ENCODE peak calls at places on chromosomes 11 and 22, in four cellular contexts. C is HepG2, K is K562, I is GM12878. U is an unnamed sample.

GRCh38 chr11:8566613-8567210 is 27.3 kb downstream of the STK33 start:
- DNase-seq in C (peak), K (peak), I (peak), U (peak)

GRCh38 chr11:287821-288327 is 1.1 kb upstream of the PGGHG start:
- DNase-seq in C (no peak), K (peak), I (no peak), U (no peak)

GRCh38 chr11:79864882-79865281 is 424.1 kb upstream of the TENM4 start:
- DNase-seq in C (no peak), K (no peak), I (no peak), U (no peak)

GRCh38 chr11:35040221-35040942 is 98.6 kb upstream of the CD44 start:
- DNase-seq in C (no peak), K (no peak), I (peak), U (peak)

GRCh38 chr22:27108425-27109114 is 451.2 kb downstream of the MIAT start:
- DNase-seq in C (no peak), K (no peak), I (no peak), U (no peak)

GRCh38 chr22:45818130-45819085 is 146.8 kb downstream of the ATXN10 start:
- DNase-seq in C (peak), K (no peak), I (no peak), U (no peak)

GRCh38 chr22:19039796-19040580 is 82.2 kb downstream of the DGCR2 start:
- DNase-seq in C (no peak), K (no peak), I (no peak), U (no peak)

GRCh38 chr11:76207642-76208378 is 1.5 kb upstream of the WNT11 start:
- DNase-seq in C (peak), K (peak), I (no peak), U (peak)

GRCh38 chr11:64566042-64566914 is 24.7 kb upstream of the SLC22A12 start:
- DNase-seq in C (peak), K (peak), I (no peak), U (peak)

GRCh38 chr11:32893091-32893946 is 708 bp downstream of the QSER1 start:
- DNase-seq in C (peak), K (peak), I (no peak), U (peak)

GRCh38 chr11:16052750-16053149 is 303.6 kb downstream of the SOX6 start:
- DNase-seq in C (no peak), K (no peak), I (no peak), U (no peak)

GRCh38 chr11:16047073-16047472 is 309.3 kb downstream of the SOX6 start:
- DNase-seq in C (no peak), K (no peak), I (no peak), U (no peak)

GRCh38 chr11:16043617-16044016 is 312.7 kb downstream of the SOX6 start:
- DNase-seq in C (no peak), K (no peak), I (no peak), U (no peak)

GRCh38 chr11:16049611-16050010 is 306.7 kb downstream of the SOX6 start:
- DNase-seq in C (no peak), K (no peak), I (no peak), U (no peak)
- TF ChIP-seq MYC in C (no peak), K (no peak), I (no peak), U (no peak)

GRCh38 chr11:128717581-128717980 is 23.7 kb downstream of the FLI1 start:
- DNase-seq in C (no peak), K (no peak), I (no peak), U (no peak)
- H3K4me3 ChIP-seq in C (no peak), K (no peak), I (peak), U (no peak)

GRCh38 chr11:13941790-13942189 is 20.7 kb upstream of the SPON1 start:
- DNase-seq in C (no peak), K (no peak), I (no peak), U (no peak)
- TF ChIP-seq ESRRA in C (no peak), K (no peak), I (no peak), U (no peak)

GRCh38 chr11:129637983-129638776 is 177.5 kb upstream of the TMEM45B start:
- DNase-seq in C (no peak), K (no peak), I (no peak), U (no peak)
- TF ChIP-seq MYC in C (no peak), K (no peak), I (no peak), U (no peak)

DNA sequence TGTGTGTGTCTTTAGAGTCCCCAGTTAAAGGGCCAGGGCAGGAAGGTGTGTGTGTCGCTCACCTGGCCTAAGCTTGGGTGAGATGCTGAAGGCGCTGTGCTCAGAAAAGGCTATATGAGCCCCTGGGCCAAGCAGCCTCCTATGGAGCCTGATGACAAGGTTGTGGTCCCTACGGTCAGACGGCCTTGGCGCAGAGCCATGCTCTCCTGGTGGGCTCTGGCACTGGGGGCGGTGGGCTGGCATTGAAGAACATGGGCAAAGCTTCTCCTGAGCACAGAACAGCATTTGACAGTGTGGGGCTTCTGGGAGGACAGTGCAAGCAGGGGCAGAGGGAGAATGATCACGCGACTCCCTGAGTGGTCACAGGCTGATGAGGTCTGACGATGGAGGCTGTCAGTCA is 10.7 kb upstream of the LRRC10B start:
- DNase-seq in C (no peak), K (no peak), I (no peak), U (no peak)
- H3K4me3 ChIP-seq in C (no peak), K (no peak), I (no peak), U (no peak)

GRCh38 chr11:93905384-93905783 is 55.0 kb upstream of the VSTM5 start:
- DNase-seq in C (peak), K (no peak), I (no peak), U (no peak)
- TF ChIP-seq ESRRA in C (no peak), K (no peak), I (no peak), U (no peak)

DNA sequence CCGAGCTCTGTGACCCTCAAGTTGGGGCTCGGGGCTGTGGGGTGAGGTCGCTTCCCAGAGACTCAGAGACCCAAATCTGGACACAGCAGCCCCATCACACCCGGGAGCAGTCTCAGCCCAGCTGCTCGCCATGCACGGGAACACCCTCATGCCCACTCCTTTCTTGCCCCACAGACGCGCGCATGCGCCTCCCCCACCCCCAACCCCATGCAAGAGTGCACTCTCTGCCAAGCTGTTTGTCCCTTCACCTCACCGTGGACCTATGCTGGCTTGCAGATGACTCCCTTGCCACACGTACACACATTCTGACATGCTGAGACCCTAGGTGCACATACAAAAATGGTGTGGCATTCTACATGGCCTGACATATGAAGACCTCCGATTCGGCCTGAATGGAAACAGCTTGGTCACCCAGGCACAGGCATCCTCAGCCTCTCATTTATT is 500 bp upstream of the CD248 start:
- DNase-seq in C (peak), K (no peak), I (no peak), U (no peak)
- TF ChIP-seq MYC in C (no peak), K (no peak), I (no peak), U (no peak)

DNA sequence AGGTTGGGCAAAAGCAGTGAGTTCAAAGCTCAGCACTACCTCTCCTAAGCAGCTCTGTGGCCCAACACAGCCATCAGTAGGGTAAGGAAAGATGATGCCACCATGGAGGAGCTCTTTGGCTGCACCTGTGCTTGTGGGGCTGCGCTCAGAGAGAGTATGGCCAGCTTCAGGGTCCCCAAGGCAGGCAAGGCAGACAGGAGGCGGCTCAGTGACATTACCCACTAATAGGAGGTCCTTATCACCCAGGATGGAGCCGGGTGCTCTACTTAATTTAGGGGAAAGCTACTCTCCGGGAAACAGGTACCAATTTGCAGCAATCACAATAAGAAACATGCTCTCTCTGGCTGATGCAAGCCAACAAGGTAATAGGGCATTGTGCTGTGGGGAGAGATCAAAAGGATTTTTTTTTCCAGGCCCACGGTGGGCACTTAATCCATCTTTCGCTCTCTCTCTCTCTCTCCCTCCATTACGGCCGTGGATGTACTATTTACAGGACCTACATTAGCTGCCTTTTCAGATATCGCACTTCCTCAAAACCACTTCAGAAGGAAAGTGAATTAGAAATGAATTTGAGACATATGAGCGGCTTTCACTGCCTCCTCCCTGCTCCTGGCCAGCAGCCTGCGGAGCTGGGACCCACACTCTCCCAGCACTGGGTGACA is 446.3 kb downstream of the SOX6 start:
- DNase-seq in C (no peak), K (no peak), I (no peak), U (no peak)
- H3K4me3 ChIP-seq in C (no peak), K (no peak), I (no peak), U (no peak)

GRCh38 chr11:2424811-2425495 is 19.4 kb downstream of the TRPM5 start:
- DNase-seq in C (no peak), K (no peak), I (no peak), U (no peak)
- TF ChIP-seq ESRRA in C (no peak), K (no peak), I (no peak), U (no peak)

GRCh38 chr22:42868751-42869251 is 11.7 kb upstream of the ARFGAP3 start:
- DNase-seq in C (no peak), K (no peak), I (no peak), U (no peak)
- TF ChIP-seq MYC in C (no peak), K (no peak), I (no peak), U (no peak)

U was measured in A549.